ENCODE peak calls at places on chromosomes 6 and 20, in eight cellular contexts. One of them, this sample, is unnamed.
A peak's percentile ranks its signal among the peaks of the same experiment; 100 is the strongest.

GRCh38 chr6:134117409-134117808 is 65.0 kb upstream of the SLC2A12 start:
- DNase-seq in heart left ventricle: no peak
- DNase-seq in NCI-H2107: peak; percentile 13
- DNase-seq in C1 segment of cervical spinal cord: peak; percentile 43
- DNase-seq in stimulated activated CD8-positive, alpha-beta memory T cell treated with anti-CD3 and anti-CD28 coated beads, Interleukin-12 subunit alpha, Interleukin-12 subunit beta, amount 100 ng/mL, for 1 hour: no peak
- DNase-seq in astrocyte of the spinal cord: peak; percentile 17
- DNase-seq in activated T-cell treated with anti-CD3 and anti-CD28 coated beads for 24 hours: no peak
- DNase-seq in activated B cell treated with CpG ODN at 0.5 μM for 24 hours: no peak
- DNase-seq in this sample: no peak

GRCh38 chr6:131917318-131917717 is 33.9 kb downstream of the CCN2 start:
- DNase-seq in stimulated activated CD8-positive, alpha-beta memory T cell treated with anti-CD3 and anti-CD28 coated beads, Interleukin-12 subunit alpha, Interleukin-12 subunit beta, amount 100 ng/mL, for 1 hour: no peak
- DNase-seq in activated B cell treated with CpG ODN at 0.5 μM for 24 hours: no peak
- DNase-seq in heart left ventricle: no peak
- DNase-seq in activated T-cell treated with anti-CD3 and anti-CD28 coated beads for 24 hours: no peak
- DNase-seq in astrocyte of the spinal cord: peak; percentile 52
- DNase-seq in C1 segment of cervical spinal cord: no peak
- DNase-seq in NCI-H2107: no peak
- DNase-seq in this sample: no peak

GRCh38 chr6:106501836-106502447 is 127.4 kb downstream of the RTN4IP1 start:
- DNase-seq in astrocyte of the spinal cord: no peak
- DNase-seq in heart left ventricle: no peak
- DNase-seq in activated B cell treated with CpG ODN at 0.5 μM for 24 hours: no peak
- DNase-seq in stimulated activated CD8-positive, alpha-beta memory T cell treated with anti-CD3 and anti-CD28 coated beads, Interleukin-12 subunit alpha, Interleukin-12 subunit beta, amount 100 ng/mL, for 1 hour: no peak
- DNase-seq in activated T-cell treated with anti-CD3 and anti-CD28 coated beads for 24 hours: no peak
- DNase-seq in C1 segment of cervical spinal cord: no peak
- DNase-seq in NCI-H2107: no peak
- DNase-seq in this sample: no peak

GRCh38 chr6:98871057-98871456 is 36.7 kb downstream of the POU3F2 start:
- DNase-seq in stimulated activated CD8-positive, alpha-beta memory T cell treated with anti-CD3 and anti-CD28 coated beads, Interleukin-12 subunit alpha, Interleukin-12 subunit beta, amount 100 ng/mL, for 1 hour: no peak
- DNase-seq in activated B cell treated with CpG ODN at 0.5 μM for 24 hours: no peak
- DNase-seq in heart left ventricle: no peak
- DNase-seq in C1 segment of cervical spinal cord: no peak
- DNase-seq in astrocyte of the spinal cord: peak; percentile 40
- DNase-seq in NCI-H2107: no peak
- DNase-seq in activated T-cell treated with anti-CD3 and anti-CD28 coated beads for 24 hours: no peak
- DNase-seq in this sample: no peak

GRCh38 chr6:88910922-88911778 is 52.3 kb downstream of the RNGTT start:
- DNase-seq in activated T-cell treated with anti-CD3 and anti-CD28 coated beads for 24 hours: no peak
- DNase-seq in stimulated activated CD8-positive, alpha-beta memory T cell treated with anti-CD3 and anti-CD28 coated beads, Interleukin-12 subunit alpha, Interleukin-12 subunit beta, amount 100 ng/mL, for 1 hour: no peak
- DNase-seq in NCI-H2107: peak; percentile 2
- DNase-seq in heart left ventricle: no peak
- DNase-seq in C1 segment of cervical spinal cord: no peak
- DNase-seq in astrocyte of the spinal cord: peak; percentile 49
- DNase-seq in activated B cell treated with CpG ODN at 0.5 μM for 24 hours: no peak
- DNase-seq in this sample: no peak

GRCh38 chr6:169975286-169975685 is 223.9 kb downstream of the ERMARD start:
- DNase-seq in activated T-cell treated with anti-CD3 and anti-CD28 coated beads for 24 hours: no peak
- DNase-seq in C1 segment of cervical spinal cord: no peak
- DNase-seq in heart left ventricle: peak; percentile 8
- DNase-seq in astrocyte of the spinal cord: no peak
- DNase-seq in activated B cell treated with CpG ODN at 0.5 μM for 24 hours: no peak
- DNase-seq in stimulated activated CD8-positive, alpha-beta memory T cell treated with anti-CD3 and anti-CD28 coated beads, Interleukin-12 subunit alpha, Interleukin-12 subunit beta, amount 100 ng/mL, for 1 hour: no peak
- DNase-seq in NCI-H2107: no peak
- DNase-seq in this sample: peak; percentile 16

GRCh38 chr20:10427060-10427692 is 6.8 kb downstream of the MKKS start:
- DNase-seq in activated T-cell treated with anti-CD3 and anti-CD28 coated beads for 24 hours: no peak
- DNase-seq in activated B cell treated with CpG ODN at 0.5 μM for 24 hours: no peak
- DNase-seq in NCI-H2107: no peak
- DNase-seq in C1 segment of cervical spinal cord: no peak
- DNase-seq in stimulated activated CD8-positive, alpha-beta memory T cell treated with anti-CD3 and anti-CD28 coated beads, Interleukin-12 subunit alpha, Interleukin-12 subunit beta, amount 100 ng/mL, for 1 hour: peak; percentile 27
- DNase-seq in heart left ventricle: peak; percentile 41
- DNase-seq in astrocyte of the spinal cord: peak; percentile 80
- DNase-seq in this sample: peak; percentile 51

GRCh38 chr6:7193122-7193521 is 85.4 kb downstream of the RREB1 start:
- DNase-seq in astrocyte of the spinal cord: no peak
- DNase-seq in stimulated activated CD8-positive, alpha-beta memory T cell treated with anti-CD3 and anti-CD28 coated beads, Interleukin-12 subunit alpha, Interleukin-12 subunit beta, amount 100 ng/mL, for 1 hour: no peak
- DNase-seq in heart left ventricle: no peak
- DNase-seq in NCI-H2107: no peak
- DNase-seq in activated T-cell treated with anti-CD3 and anti-CD28 coated beads for 24 hours: no peak
- DNase-seq in activated B cell treated with CpG ODN at 0.5 μM for 24 hours: no peak
- DNase-seq in C1 segment of cervical spinal cord: no peak
- DNase-seq in this sample: no peak

GRCh38 chr6:47152666-47153065 is 110.5 kb upstream of the ADGRF1 start:
- DNase-seq in NCI-H2107: no peak
- DNase-seq in astrocyte of the spinal cord: no peak
- DNase-seq in C1 segment of cervical spinal cord: no peak
- DNase-seq in heart left ventricle: no peak
- DNase-seq in activated T-cell treated with anti-CD3 and anti-CD28 coated beads for 24 hours: no peak
- DNase-seq in stimulated activated CD8-positive, alpha-beta memory T cell treated with anti-CD3 and anti-CD28 coated beads, Interleukin-12 subunit alpha, Interleukin-12 subunit beta, amount 100 ng/mL, for 1 hour: no peak
- DNase-seq in activated B cell treated with CpG ODN at 0.5 μM for 24 hours: no peak
- DNase-seq in this sample: no peak

GRCh38 chr6:80689700-80690099 is 583.2 kb downstream of the BCKDHB start:
- DNase-seq in stimulated activated CD8-positive, alpha-beta memory T cell treated with anti-CD3 and anti-CD28 coated beads, Interleukin-12 subunit alpha, Interleukin-12 subunit beta, amount 100 ng/mL, for 1 hour: no peak
- DNase-seq in astrocyte of the spinal cord: no peak
- DNase-seq in heart left ventricle: no peak
- DNase-seq in activated T-cell treated with anti-CD3 and anti-CD28 coated beads for 24 hours: no peak
- DNase-seq in NCI-H2107: no peak
- DNase-seq in activated B cell treated with CpG ODN at 0.5 μM for 24 hours: no peak
- DNase-seq in C1 segment of cervical spinal cord: no peak
- DNase-seq in this sample: no peak

GRCh38 chr6:109772961-109773431 is 81.9 kb downstream of the FIG4 start:
- DNase-seq in heart left ventricle: peak; percentile 69
- DNase-seq in activated T-cell treated with anti-CD3 and anti-CD28 coated beads for 24 hours: no peak
- DNase-seq in astrocyte of the spinal cord: peak; percentile 45
- DNase-seq in NCI-H2107: no peak
- DNase-seq in stimulated activated CD8-positive, alpha-beta memory T cell treated with anti-CD3 and anti-CD28 coated beads, Interleukin-12 subunit alpha, Interleukin-12 subunit beta, amount 100 ng/mL, for 1 hour: no peak
- DNase-seq in C1 segment of cervical spinal cord: no peak
- DNase-seq in activated B cell treated with CpG ODN at 0.5 μM for 24 hours: no peak
- DNase-seq in this sample: no peak

GRCh38 chr6:44161997-44162338 is 3.3 kb downstream of the CAPN11 start:
- DNase-seq in C1 segment of cervical spinal cord: no peak
- DNase-seq in activated T-cell treated with anti-CD3 and anti-CD28 coated beads for 24 hours: no peak
- DNase-seq in stimulated activated CD8-positive, alpha-beta memory T cell treated with anti-CD3 and anti-CD28 coated beads, Interleukin-12 subunit alpha, Interleukin-12 subunit beta, amount 100 ng/mL, for 1 hour: no peak
- DNase-seq in NCI-H2107: peak; percentile 26
- DNase-seq in astrocyte of the spinal cord: peak; percentile 41
- DNase-seq in activated B cell treated with CpG ODN at 0.5 μM for 24 hours: no peak
- DNase-seq in heart left ventricle: no peak
- DNase-seq in this sample: no peak

GRCh38 chr6:38567436-38567835 is 72.3 kb downstream of the BTBD9 start:
- DNase-seq in activated T-cell treated with anti-CD3 and anti-CD28 coated beads for 24 hours: no peak
- DNase-seq in stimulated activated CD8-positive, alpha-beta memory T cell treated with anti-CD3 and anti-CD28 coated beads, Interleukin-12 subunit alpha, Interleukin-12 subunit beta, amount 100 ng/mL, for 1 hour: no peak
- DNase-seq in activated B cell treated with CpG ODN at 0.5 μM for 24 hours: no peak
- DNase-seq in C1 segment of cervical spinal cord: no peak
- DNase-seq in heart left ventricle: peak; percentile 81
- DNase-seq in astrocyte of the spinal cord: peak; percentile 90
- DNase-seq in NCI-H2107: no peak
- DNase-seq in this sample: peak; percentile 73

GRCh38 chr20:62064788-62065668 is 653 bp downstream of the TAF4 start:
- DNase-seq in activated B cell treated with CpG ODN at 0.5 μM for 24 hours: no peak
- DNase-seq in C1 segment of cervical spinal cord: no peak
- DNase-seq in heart left ventricle: no peak
- DNase-seq in NCI-H2107: no peak
- DNase-seq in astrocyte of the spinal cord: no peak
- DNase-seq in stimulated activated CD8-positive, alpha-beta memory T cell treated with anti-CD3 and anti-CD28 coated beads, Interleukin-12 subunit alpha, Interleukin-12 subunit beta, amount 100 ng/mL, for 1 hour: no peak
- DNase-seq in activated T-cell treated with anti-CD3 and anti-CD28 coated beads for 24 hours: no peak
- DNase-seq in this sample: no peak

GRCh38 chr6:96522469-96523009 is 933 bp downstream of the UFL1 start:
- DNase-seq in stimulated activated CD8-positive, alpha-beta memory T cell treated with anti-CD3 and anti-CD28 coated beads, Interleukin-12 subunit alpha, Interleukin-12 subunit beta, amount 100 ng/mL, for 1 hour: no peak
- DNase-seq in activated T-cell treated with anti-CD3 and anti-CD28 coated beads for 24 hours: no peak
- DNase-seq in astrocyte of the spinal cord: peak; percentile 28
- DNase-seq in activated B cell treated with CpG ODN at 0.5 μM for 24 hours: no peak
- DNase-seq in C1 segment of cervical spinal cord: no peak
- DNase-seq in NCI-H2107: no peak
- DNase-seq in heart left ventricle: no peak
- DNase-seq in this sample: no peak

GRCh38 chr6:105045546-105045945 is 88.6 kb downstream of the LIN28B start:
- DNase-seq in stimulated activated CD8-positive, alpha-beta memory T cell treated with anti-CD3 and anti-CD28 coated beads, Interleukin-12 subunit alpha, Interleukin-12 subunit beta, amount 100 ng/mL, for 1 hour: no peak
- DNase-seq in activated T-cell treated with anti-CD3 and anti-CD28 coated beads for 24 hours: no peak
- DNase-seq in astrocyte of the spinal cord: peak; percentile 3
- DNase-seq in heart left ventricle: no peak
- DNase-seq in NCI-H2107: no peak
- DNase-seq in C1 segment of cervical spinal cord: no peak
- DNase-seq in activated B cell treated with CpG ODN at 0.5 μM for 24 hours: no peak
- DNase-seq in this sample: no peak

GRCh38 chr20:2762578-2763131 is 37.8 kb downstream of the CPXM1 start:
- DNase-seq in C1 segment of cervical spinal cord: no peak
- DNase-seq in activated T-cell treated with anti-CD3 and anti-CD28 coated beads for 24 hours: no peak
- DNase-seq in stimulated activated CD8-positive, alpha-beta memory T cell treated with anti-CD3 and anti-CD28 coated beads, Interleukin-12 subunit alpha, Interleukin-12 subunit beta, amount 100 ng/mL, for 1 hour: no peak
- DNase-seq in astrocyte of the spinal cord: no peak
- DNase-seq in heart left ventricle: no peak
- DNase-seq in activated B cell treated with CpG ODN at 0.5 μM for 24 hours: no peak
- DNase-seq in NCI-H2107: peak; percentile 12
- DNase-seq in this sample: no peak

GRCh38 chr20:63534427-63534830 is 2.7 kb downstream of the PTK6 start:
- DNase-seq in activated B cell treated with CpG ODN at 0.5 μM for 24 hours: peak; percentile 15
- DNase-seq in activated T-cell treated with anti-CD3 and anti-CD28 coated beads for 24 hours: no peak
- DNase-seq in NCI-H2107: no peak
- DNase-seq in heart left ventricle: no peak
- DNase-seq in stimulated activated CD8-positive, alpha-beta memory T cell treated with anti-CD3 and anti-CD28 coated beads, Interleukin-12 subunit alpha, Interleukin-12 subunit beta, amount 100 ng/mL, for 1 hour: no peak
- DNase-seq in C1 segment of cervical spinal cord: no peak
- DNase-seq in astrocyte of the spinal cord: no peak
- DNase-seq in this sample: no peak

GRCh38 chr20:61684583-61685235 is 381.0 kb downstream of the TAF4 start:
- DNase-seq in stimulated activated CD8-positive, alpha-beta memory T cell treated with anti-CD3 and anti-CD28 coated beads, Interleukin-12 subunit alpha, Interleukin-12 subunit beta, amount 100 ng/mL, for 1 hour: no peak
- DNase-seq in heart left ventricle: no peak
- DNase-seq in astrocyte of the spinal cord: no peak
- DNase-seq in NCI-H2107: no peak
- DNase-seq in activated T-cell treated with anti-CD3 and anti-CD28 coated beads for 24 hours: no peak
- DNase-seq in activated B cell treated with CpG ODN at 0.5 μM for 24 hours: no peak
- DNase-seq in C1 segment of cervical spinal cord: no peak
- DNase-seq in this sample: no peak

GRCh38 chr20:6942266-6942665 is 174.8 kb downstream of the BMP2 start:
- DNase-seq in heart left ventricle: no peak
- DNase-seq in C1 segment of cervical spinal cord: no peak
- DNase-seq in activated T-cell treated with anti-CD3 and anti-CD28 coated beads for 24 hours: no peak
- DNase-seq in NCI-H2107: no peak
- DNase-seq in stimulated activated CD8-positive, alpha-beta memory T cell treated with anti-CD3 and anti-CD28 coated beads, Interleukin-12 subunit alpha, Interleukin-12 subunit beta, amount 100 ng/mL, for 1 hour: no peak
- DNase-seq in activated B cell treated with CpG ODN at 0.5 μM for 24 hours: no peak
- DNase-seq in astrocyte of the spinal cord: no peak
- DNase-seq in this sample: no peak

GRCh38 chr20:24650091-24650490 is 180.7 kb downstream of the SYNDIG1 start:
- DNase-seq in activated T-cell treated with anti-CD3 and anti-CD28 coated beads for 24 hours: no peak
- DNase-seq in C1 segment of cervical spinal cord: no peak
- DNase-seq in activated B cell treated with CpG ODN at 0.5 μM for 24 hours: no peak
- DNase-seq in astrocyte of the spinal cord: peak; percentile 48
- DNase-seq in heart left ventricle: no peak
- DNase-seq in NCI-H2107: no peak
- DNase-seq in stimulated activated CD8-positive, alpha-beta memory T cell treated with anti-CD3 and anti-CD28 coated beads, Interleukin-12 subunit alpha, Interleukin-12 subunit beta, amount 100 ng/mL, for 1 hour: no peak
- DNase-seq in this sample: peak; percentile 80

GRCh38 chr6:129131282-129131681 is 248.3 kb downstream of the LAMA2 start:
- DNase-seq in heart left ventricle: no peak
- DNase-seq in C1 segment of cervical spinal cord: no peak
- DNase-seq in activated T-cell treated with anti-CD3 and anti-CD28 coated beads for 24 hours: no peak
- DNase-seq in astrocyte of the spinal cord: peak; percentile 59
- DNase-seq in activated B cell treated with CpG ODN at 0.5 μM for 24 hours: no peak
- DNase-seq in NCI-H2107: no peak
- DNase-seq in stimulated activated CD8-positive, alpha-beta memory T cell treated with anti-CD3 and anti-CD28 coated beads, Interleukin-12 subunit alpha, Interleukin-12 subunit beta, amount 100 ng/mL, for 1 hour: no peak
- DNase-seq in this sample: peak; percentile 84

GRCh38 chr6:167856999-167857660 is 30.4 kb downstream of the AFDN start:
- DNase-seq in astrocyte of the spinal cord: peak; percentile 65
- DNase-seq in heart left ventricle: no peak
- DNase-seq in NCI-H2107: no peak
- DNase-seq in C1 segment of cervical spinal cord: no peak
- DNase-seq in activated T-cell treated with anti-CD3 and anti-CD28 coated beads for 24 hours: no peak
- DNase-seq in activated B cell treated with CpG ODN at 0.5 μM for 24 hours: no peak
- DNase-seq in stimulated activated CD8-positive, alpha-beta memory T cell treated with anti-CD3 and anti-CD28 coated beads, Interleukin-12 subunit alpha, Interleukin-12 subunit beta, amount 100 ng/mL, for 1 hour: no peak
- DNase-seq in this sample: no peak

GRCh38 chr6:87184762-87185250 is 29.4 kb downstream of the ZNF292 start:
- DNase-seq in stimulated activated CD8-positive, alpha-beta memory T cell treated with anti-CD3 and anti-CD28 coated beads, Interleukin-12 subunit alpha, Interleukin-12 subunit beta, amount 100 ng/mL, for 1 hour: no peak
- DNase-seq in astrocyte of the spinal cord: no peak
- DNase-seq in activated T-cell treated with anti-CD3 and anti-CD28 coated beads for 24 hours: no peak
- DNase-seq in heart left ventricle: no peak
- DNase-seq in NCI-H2107: no peak
- DNase-seq in C1 segment of cervical spinal cord: no peak
- DNase-seq in activated B cell treated with CpG ODN at 0.5 μM for 24 hours: no peak
- DNase-seq in this sample: no peak